ENCODE peak calls at places on chromosomes 1 and 21, in four cellular contexts. Y is GM12878, H is HepG2, M is H1. G is an unnamed sample.

GRCh38 chr1:39288735-39289465 is 84.4 kb downstream of the MACF1 start:
- DNase-seq in Y (no peak), H (no peak), M (no peak), G (no peak)

GRCh38 chr1:2862441-2863148 is 61.1 kb upstream of the TTC34 start:
- DNase-seq in Y (no peak), H (no peak), M (no peak), G (no peak)

GRCh38 chr1:21665711-21666571 is 3.2 kb downstream of the RAP1GAP start:
- DNase-seq in Y (no peak), H (no peak), M (no peak), G (no peak)

GRCh38 chr1:159077657-159077961 is 1.0 kb upstream of the AIM2 start:
- DNase-seq in Y (no peak), H (no peak), M (no peak), G (no peak)

GRCh38 chr1:89069955-89070354 is 4.9 kb upstream of the GBP1 start:
- DNase-seq in Y (no peak), H (no peak), M (no peak), G (no peak)

GRCh38 chr1:109687641-109688499 is at the start of gene GSTM1:
- DNase-seq in Y (peak), H (no peak), M (peak), G (no peak)

GRCh38 chr1:11299225-11299574 is 26.2 kb downstream of the UBIAD1 start:
- DNase-seq in Y (no peak), H (no peak), M (no peak), G (no peak)

GRCh38 chr1:202217951-202218350 is 24.4 kb downstream of the LGR6 start:
- DNase-seq in Y (no peak), H (no peak), M (no peak), G (no peak)

GRCh38 chr21:26443867-26444266 is 129.2 kb downstream of the CYYR1 start:
- DNase-seq in Y (no peak), H (no peak), M (no peak), G (no peak)

GRCh38 chr1:21857142-21857839 is 45.2 kb downstream of the LDLRAD2 start:
- DNase-seq in Y (no peak), H (no peak), M (no peak), G (no peak)

GRCh38 chr1:89489037-89489729 is 35.4 kb upstream of the LRRC8B start:
- DNase-seq in Y (no peak), H (no peak), M (no peak), G (no peak)

GRCh38 chr1:220751130-220751529 is 3.0 kb downstream of the MTARC2 start:
- DNase-seq in Y (no peak), H (no peak), M (no peak), G (no peak)

GRCh38 chr21:34889287-34889536 is 159.9 kb downstream of the RUNX1 start:
- DNase-seq in Y (no peak), H (peak), M (no peak), G (no peak)

GRCh38 chr1:45552309-45552708 is 1.7 kb downstream of the AKR1A1 start:
- DNase-seq in Y (no peak), H (no peak), M (no peak), G (no peak)

GRCh38 chr1:61157420-61157987 is 75.1 kb downstream of the NFIA start:
- DNase-seq in Y (no peak), H (peak), M (no peak), G (peak)

GRCh38 chr21:38470762-38471161 is 27.5 kb downstream of the ERG start:
- DNase-seq in Y (no peak), H (no peak), M (no peak), G (no peak)
- H3K9ac ChIP-seq in Y (no peak), H (no peak), M (no peak), G (no peak)

DNA sequence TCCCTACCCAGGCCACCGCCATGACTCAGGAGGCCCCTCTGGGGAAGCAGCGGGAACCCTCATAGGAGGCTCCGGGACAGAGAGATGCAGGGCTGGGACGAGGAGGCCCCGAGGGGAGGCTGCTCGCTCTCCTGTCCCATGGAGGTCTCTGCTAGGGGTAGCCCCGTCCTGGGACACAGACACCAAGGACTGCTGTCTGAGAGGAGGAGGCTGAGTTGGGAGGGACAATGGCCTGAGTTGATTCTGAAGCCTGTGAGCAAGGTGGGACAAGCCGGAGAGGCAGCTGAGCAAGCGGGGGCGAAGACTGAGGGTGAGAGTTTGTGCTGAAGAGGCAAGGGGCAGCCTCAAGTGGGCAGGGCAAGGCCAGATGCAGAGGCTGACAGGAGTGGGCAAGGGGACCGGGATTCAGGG is 17.4 kb downstream of the SLC27A3 start:
- DNase-seq in Y (no peak), H (no peak), M (no peak), G (no peak)
- TF ChIP-seq TCF12 in Y (no peak), H (no peak), M (no peak), G (no peak)

GRCh38 chr1:23864801-23865542 is 3.1 kb downstream of the FUCA1 start:
- DNase-seq in Y (no peak), H (no peak), M (no peak), G (no peak)
- H3K9ac ChIP-seq in Y (peak), H (no peak), M (no peak), G (no peak)

GRCh38 chr1:24704411-24705259 is 40.6 kb upstream of the CLIC4 start:
- DNase-seq in Y (no peak), H (no peak), M (no peak), G (peak)

GRCh38 chr1:24705260-24706073 is 39.8 kb upstream of the CLIC4 start:
- DNase-seq in Y (peak), H (peak), M (peak), G (peak)

GRCh38 chr1:24699628-24700027 is 45.6 kb upstream of the CLIC4 start:
- DNase-seq in Y (no peak), H (no peak), M (no peak), G (no peak)

GRCh38 chr1:24707659-24708058 is 37.6 kb upstream of the CLIC4 start:
- DNase-seq in Y (no peak), H (no peak), M (no peak), G (no peak)

DNA sequence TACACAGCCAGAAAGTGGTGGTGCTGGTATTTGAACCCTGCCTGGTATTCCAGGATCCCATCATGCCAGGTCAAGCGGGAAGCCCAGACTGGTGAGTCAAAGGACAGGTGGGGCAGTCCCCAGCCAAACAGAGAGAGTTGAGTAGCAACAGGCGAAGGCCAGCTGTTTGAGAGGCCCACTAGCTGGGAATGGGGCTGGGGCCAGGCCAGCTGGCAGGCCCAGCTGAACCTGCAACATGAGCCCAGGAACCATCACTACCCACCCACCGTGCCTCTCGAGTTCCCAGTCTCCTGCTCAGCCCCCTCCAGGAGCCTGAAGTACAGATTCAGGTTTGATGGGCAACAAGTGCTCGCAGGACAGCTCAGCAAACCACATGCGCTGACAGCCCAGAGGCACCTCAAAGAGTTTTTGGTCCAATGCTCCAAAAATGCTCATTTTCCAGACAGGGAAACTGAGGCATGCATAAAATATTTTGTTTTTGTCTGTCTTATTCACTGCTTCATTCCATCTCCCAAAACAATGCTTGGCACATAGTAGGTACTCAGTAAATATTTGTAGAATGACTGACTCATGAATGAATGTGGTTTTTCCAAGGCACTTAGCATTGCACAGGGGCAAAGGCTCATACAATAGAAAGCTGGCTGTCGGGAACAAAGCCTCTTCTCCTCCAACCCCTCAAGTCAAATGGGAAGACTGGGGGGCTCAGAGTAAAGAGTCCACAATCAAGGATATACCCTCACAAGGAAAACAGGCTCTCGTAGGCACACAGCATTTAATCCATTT is 42.5 kb upstream of the CLIC4 start:
- DNase-seq in Y (no peak), H (peak), M (no peak), G (no peak)
- TF ChIP-seq TCF12 in Y (no peak), H (no peak), M (no peak), G (peak)

DNA sequence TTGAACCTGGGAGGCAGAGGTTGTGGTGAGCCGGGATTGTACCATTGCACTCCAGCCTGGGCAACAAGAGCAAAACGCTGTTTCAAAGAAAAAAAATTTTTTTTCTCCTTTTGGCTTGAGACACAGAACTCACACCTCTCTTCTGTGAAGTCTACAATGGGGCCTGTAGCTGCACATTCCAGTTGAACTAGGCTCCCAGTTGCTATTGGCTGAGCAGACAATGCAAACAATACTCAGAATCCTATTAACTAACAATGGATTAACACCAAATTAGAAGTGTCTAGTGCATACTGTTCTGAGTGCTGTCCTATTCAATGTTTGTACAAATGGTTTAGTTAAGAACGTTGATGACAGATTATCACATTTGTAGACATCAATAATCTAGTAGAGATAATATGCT is 17.6 kb upstream of the MCL1 start:
- DNase-seq in Y (no peak), H (no peak), M (no peak), G (no peak)
- H3K9ac ChIP-seq in Y (no peak), H (no peak), M (no peak), G (no peak)

GRCh38 chr1:206770531-206771352 is at the start of gene IL19:
- DNase-seq in Y (no peak), H (no peak), M (no peak), G (no peak)
- TF ChIP-seq TCF12 in Y (peak), H (no peak), M (no peak), G (no peak)

G was measured in SK-N-SH.